ENCODE peak calls at places on chromosomes 5 and 9, in ten cellular contexts. W, H, N, B, G, J, U, I, L and Y are unnamed samples.

GRCh38 chr9:125142560-125143376 is 560 bp downstream of the SCAI start:
- DNase-seq in W (peak), H (peak), N (no peak), B (no peak), G (peak), J (no peak), U (peak), I (no peak), L (no peak), Y (peak)

GRCh38 chr5:57171818-57172465 is 1.9 kb upstream of the GPBP1 start:
- DNase-seq in W (no peak), H (no peak), N (no peak), B (no peak), G (no peak), J (no peak), U (peak), I (no peak), L (no peak), Y (peak)

GRCh38 chr9:120324461-120324860 is 255.5 kb downstream of the CDK5RAP2 start:
- DNase-seq in W (no peak), H (no peak), N (no peak), B (no peak), G (no peak), J (no peak), U (no peak), I (no peak), L (no peak), Y (no peak)

GRCh38 chr9:99411068-99411467 is 189.0 kb downstream of the SEC61B start:
- DNase-seq in W (no peak), H (no peak), N (peak), B (no peak), G (no peak), J (no peak), U (no peak), I (no peak), L (no peak), Y (no peak)

GRCh38 chr5:124461857-124462423 is 284.5 kb downstream of the ZNF608 start:
- DNase-seq in W (no peak), H (no peak), N (peak), B (no peak), G (no peak), J (no peak), U (no peak), I (no peak), L (no peak), Y (no peak)

GRCh38 chr9:37511715-37512010 is 25.9 kb downstream of the POLR1E start:
- DNase-seq in W (no peak), H (no peak), N (no peak), B (no peak), G (no peak), J (no peak), U (no peak), I (no peak), L (no peak), Y (no peak)

GRCh38 chr5:81513982-81514381 is 120.0 kb upstream of the ACOT12 start:
- DNase-seq in W (peak), H (no peak), N (no peak), B (no peak), G (no peak), J (no peak), U (no peak), I (no peak), L (no peak), Y (no peak)

GRCh38 chr5:135457424-135458071 is 5.4 kb upstream of the TIFAB start:
- DNase-seq in W (peak), H (peak), N (peak), B (no peak), G (peak), J (peak), U (peak), I (peak), L (no peak), Y (peak)

GRCh38 chr5:33929925-33930690 is 6.1 kb upstream of the RXFP3 start:
- DNase-seq in W (no peak), H (no peak), N (no peak), B (no peak), G (no peak), J (no peak), U (no peak), I (no peak), L (no peak), Y (no peak)

GRCh38 chr5:74632947-74633356 is 7.6 kb downstream of the ENC1 start:
- DNase-seq in W (peak), H (no peak), N (no peak), B (no peak), G (no peak), J (no peak), U (no peak), I (no peak), L (no peak), Y (peak)

GRCh38 chr5:149493316-149493715 is 57.9 kb downstream of the CSNK1A1 start:
- DNase-seq in W (no peak), H (no peak), N (no peak), B (no peak), G (no peak), J (no peak), U (no peak), I (no peak), L (peak), Y (no peak)

GRCh38 chr5:156758012-156758791 is 91.9 kb upstream of the PPP1R2B start:
- DNase-seq in W (no peak), H (no peak), N (no peak), B (no peak), G (no peak), J (no peak), U (no peak), I (no peak), L (no peak), Y (no peak)

GRCh38 chr9:130042406-130042930 is 521 bp downstream of the FNBP1 start:
- DNase-seq in W (no peak), H (no peak), N (peak), B (no peak), G (peak), J (no peak), U (peak), I (no peak), L (no peak), Y (peak)

GRCh38 chr5:14806452-14806851 is 65.1 kb downstream of the ANKH start:
- DNase-seq in W (no peak), H (no peak), N (peak), B (peak), G (peak), J (no peak), U (no peak), I (peak), L (peak), Y (no peak)

GRCh38 chr9:120735415-120736126 is 21.3 kb upstream of the MEGF9 start:
- DNase-seq in W (no peak), H (no peak), N (no peak), B (no peak), G (no peak), J (no peak), U (peak), I (no peak), L (no peak), Y (peak)

GRCh38 chr5:179747815-179748214 is 15.2 kb downstream of the MAML1 start:
- DNase-seq in W (no peak), H (no peak), N (no peak), B (no peak), G (no peak), J (no peak), U (no peak), I (no peak), L (no peak), Y (no peak)

GRCh38 chr9:120890415-120891254 is 13.6 kb upstream of the PHF19 start:
- DNase-seq in W (no peak), H (peak), N (no peak), B (no peak), G (no peak), J (no peak), U (no peak), I (no peak), L (no peak), Y (no peak)

GRCh38 chr5:32314658-32315057 is 1.9 kb upstream of the MTMR12 start:
- DNase-seq in W (no peak), H (no peak), N (peak), B (no peak), G (no peak), J (no peak), U (no peak), I (no peak), L (no peak), Y (no peak)

GRCh38 chr9:75448281-75448680 is 360.0 kb downstream of the OSTF1 start:
- DNase-seq in W (no peak), H (no peak), N (no peak), B (no peak), G (no peak), J (no peak), U (no peak), I (no peak), L (no peak), Y (no peak)

GRCh38 chr5:169416583-169417196 is 115.8 kb upstream of the SLIT3 start:
- DNase-seq in W (no peak), H (peak), N (peak), B (peak), G (peak), J (no peak), U (peak), I (peak), L (no peak), Y (no peak)

GRCh38 chr5:76331139-76331538 is 71.9 kb upstream of the IQGAP2 start:
- DNase-seq in W (no peak), H (no peak), N (no peak), B (no peak), G (no peak), J (no peak), U (no peak), I (no peak), L (no peak), Y (no peak)

GRCh38 chr5:80961376-80962281 is 1.5 kb downstream of the RASGRF2 start:
- DNase-seq in W (no peak), H (no peak), N (no peak), B (no peak), G (no peak), J (no peak), U (no peak), I (no peak), L (peak), Y (peak)

GRCh38 chr9:34211395-34211794 is 32.6 kb downstream of the UBAP1 start:
- DNase-seq in W (no peak), H (no peak), N (no peak), B (no peak), G (no peak), J (no peak), U (no peak), I (no peak), L (no peak), Y (no peak)

GRCh38 chr9:135245482-135246247 is 158.2 kb downstream of the OLFM1 start:
- DNase-seq in W (no peak), H (no peak), N (no peak), B (no peak), G (no peak), J (no peak), U (no peak), I (no peak), L (no peak), Y (no peak)

GRCh38 chr5:122182491-122182921 is 53.2 kb downstream of the ZNF474 start:
- DNase-seq in W (peak), H (peak), N (no peak), B (peak), G (no peak), J (no peak), U (peak), I (peak), L (no peak), Y (no peak)

GRCh38 chr9:80156725-80157124 is 585.0 kb downstream of the TLE4 start:
- DNase-seq in W (no peak), H (no peak), N (no peak), B (no peak), G (no peak), J (no peak), U (no peak), I (no peak), L (no peak), Y (no peak)

GRCh38 chr5:158676642-158677489 is 422.9 kb downstream of the EBF1 start:
- DNase-seq in W (no peak), H (no peak), N (no peak), B (no peak), G (no peak), J (no peak), U (no peak), I (no peak), L (no peak), Y (no peak)

DNA sequence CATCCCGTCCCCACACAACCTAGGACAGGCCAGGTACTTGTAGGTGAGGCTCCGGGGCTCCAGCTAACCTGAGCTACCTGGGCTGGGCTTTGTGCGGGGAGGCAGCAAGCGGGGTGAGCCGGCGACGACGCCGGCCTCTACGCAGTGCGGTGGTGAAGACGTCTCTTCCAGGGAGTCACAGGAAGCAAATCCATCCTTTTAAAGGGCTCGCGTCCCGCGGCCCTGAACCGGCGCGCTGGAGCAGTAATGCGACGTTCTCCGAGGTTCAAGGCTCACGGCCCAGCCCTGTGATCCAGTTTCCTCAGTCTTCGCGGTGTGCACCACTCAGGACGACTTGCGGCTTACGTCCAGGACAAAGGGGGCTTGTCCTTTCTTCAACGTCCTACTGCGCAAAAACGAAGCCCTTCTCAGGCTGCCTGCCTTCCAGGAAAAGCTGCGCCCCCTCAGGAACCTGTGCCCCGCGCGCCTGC is 476 bp upstream of the SPIN1 start:
- DNase-seq in W (peak), H (peak), N (peak), B (no peak), G (peak), J (peak), U (peak), I (peak), L (peak), Y (no peak)
- TF ChIP-seq CTCF in W (no peak), H (no peak), N (no peak), B (no peak), G (no peak), J (no peak), U (no peak), I (no peak), L (no peak), Y (no peak)

GRCh38 chr9:136994885-136995224 is 1.5 kb downstream of the CLIC3 start:
- DNase-seq in W (no peak), H (no peak), N (no peak), B (no peak), G (no peak), J (no peak), U (no peak), I (no peak), L (no peak), Y (no peak)

GRCh38 chr9:136995370-136995769 is 998 bp downstream of the CLIC3 start:
- DNase-seq in W (no peak), H (no peak), N (no peak), B (no peak), G (no peak), J (no peak), U (no peak), I (no peak), L (no peak), Y (no peak)

GRCh38 chr9:136996361-136997281 is at the start of gene CLIC3:
- DNase-seq in W (no peak), H (no peak), N (no peak), B (no peak), G (peak), J (no peak), U (peak), I (no peak), L (no peak), Y (peak)

GRCh38 chr9:136994180-136994884 is 2.0 kb downstream of the CLIC3 start:
- DNase-seq in W (no peak), H (no peak), N (no peak), B (no peak), G (no peak), J (no peak), U (no peak), I (no peak), L (no peak), Y (peak)

GRCh38 chr9:136995772-136996308 is 528 bp downstream of the CLIC3 start:
- DNase-seq in W (peak), H (no peak), N (no peak), B (no peak), G (peak), J (no peak), U (no peak), I (no peak), L (no peak), Y (no peak)
- H3K4me3 ChIP-seq in W (no peak), H (no peak), N (no peak), B (no peak), G (peak), J (peak), U (no peak), I (no peak), L (no peak), Y (peak)

GRCh38 chr5:142981886-142982820 is 212.0 kb downstream of the ARHGAP26 start:
- DNase-seq in W (peak), H (peak), N (peak), B (no peak), G (peak), J (peak), U (peak), I (no peak), L (peak), Y (peak)

GRCh38 chr5:142984525-142984924 is 214.3 kb downstream of the ARHGAP26 start:
- DNase-seq in W (no peak), H (no peak), N (no peak), B (no peak), G (no peak), J (no peak), U (no peak), I (no peak), L (no peak), Y (no peak)

GRCh38 chr5:142984016-142984415 is 213.8 kb downstream of the ARHGAP26 start:
- DNase-seq in W (no peak), H (no peak), N (no peak), B (no peak), G (no peak), J (no peak), U (no peak), I (no peak), L (no peak), Y (no peak)

GRCh38 chr5:142981475-142981874 is 211.3 kb downstream of the ARHGAP26 start:
- DNase-seq in W (peak), H (no peak), N (no peak), B (no peak), G (no peak), J (no peak), U (no peak), I (no peak), L (no peak), Y (no peak)

GRCh38 chr5:142982821-142983200 is 212.6 kb downstream of the ARHGAP26 start:
- DNase-seq in W (no peak), H (no peak), N (no peak), B (no peak), G (no peak), J (no peak), U (no peak), I (no peak), L (no peak), Y (peak)
- TF ChIP-seq CTCF in W (no peak), H (no peak), N (no peak), B (no peak), G (no peak), J (no peak), U (no peak), I (no peak), L (peak), Y (no peak)

DNA sequence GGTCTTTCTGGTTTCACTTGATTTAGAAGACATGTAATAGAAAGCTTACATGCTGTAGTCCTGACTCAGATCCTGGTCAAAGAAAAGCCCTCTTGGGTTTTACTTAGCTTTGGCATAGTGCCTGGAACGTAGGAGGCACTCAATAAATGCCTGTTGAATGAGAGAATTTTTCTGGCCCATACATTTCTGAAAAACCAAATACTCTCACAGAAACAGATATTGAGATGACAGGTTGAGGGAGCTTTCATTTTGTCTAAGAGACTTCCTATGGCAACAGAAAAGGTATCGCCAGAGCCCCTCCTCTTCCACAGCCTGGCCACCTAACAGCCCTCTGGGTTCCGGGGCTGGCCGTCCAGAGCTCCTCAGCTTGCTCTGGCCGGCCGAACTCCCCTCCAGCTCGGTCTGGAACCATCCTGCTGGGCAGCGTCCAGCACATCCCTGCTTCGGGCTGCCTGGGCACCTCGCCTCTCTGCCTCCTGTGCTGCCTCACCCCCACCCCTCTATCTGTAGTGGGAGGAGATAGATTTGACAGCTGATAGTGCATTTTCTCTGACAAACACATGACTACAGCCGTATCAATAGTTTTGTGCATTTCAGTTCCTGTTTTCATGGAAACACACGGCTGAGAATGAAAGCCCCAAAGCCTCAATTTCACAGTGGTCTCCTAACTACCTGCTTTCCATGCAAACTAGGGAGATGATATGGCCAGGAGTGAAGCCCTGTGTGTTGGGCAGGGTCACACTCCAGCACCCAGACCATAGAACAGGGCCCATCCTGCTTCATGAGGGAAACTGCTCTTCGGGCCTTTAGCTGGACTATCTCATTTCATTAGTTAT is 1.1 kb downstream of the IL4 start:
- DNase-seq in W (peak), H (no peak), N (peak), B (peak), G (no peak), J (no peak), U (peak), I (no peak), L (peak), Y (no peak)
- H3K4me3 ChIP-seq in W (no peak), H (no peak), N (no peak), B (peak), G (no peak), J (no peak), U (no peak), I (no peak), L (no peak), Y (no peak)